ENCODE peak calls at places on chromosomes 7 and 10, in seven cellular contexts. J, C, E, L, Z, H and T are unnamed samples.

GRCh38 chr10:114174462-114175190 is 623 bp upstream of the CCDC186 start:
- DNase-seq in J (no peak), C (peak), E (peak), L (peak), Z (peak), H (no peak), T (no peak)

GRCh38 chr10:106765355-106765754 is 399.2 kb downstream of the SORCS1 start:
- DNase-seq in J (no peak), C (no peak), E (no peak), L (no peak), Z (no peak), H (no peak), T (no peak)

GRCh38 chr10:72215611-72216549 is at the start of the genes ANAPC16 and ASCC1:
- DNase-seq in J (peak), C (peak), E (peak), L (peak), Z (peak), H (peak), T (peak)

GRCh38 chr10:77082601-77083252 is 554.9 kb downstream of the KCNMA1 start:
- DNase-seq in J (no peak), C (peak), E (no peak), L (no peak), Z (no peak), H (no peak), T (no peak)

GRCh38 chr7:13725591-13725990 is 263.9 kb downstream of the ETV1 start:
- DNase-seq in J (no peak), C (no peak), E (no peak), L (peak), Z (no peak), H (no peak), T (no peak)

GRCh38 chr10:21278491-21279216 is 246.8 kb downstream of the SKIDA1 start:
- DNase-seq in J (peak), C (peak), E (peak), L (peak), Z (peak), H (peak), T (peak)

GRCh38 chr10:33215154-33215553 is 119.3 kb downstream of the NRP1 start:
- DNase-seq in J (no peak), C (no peak), E (no peak), L (peak), Z (no peak), H (no peak), T (no peak)

GRCh38 chr10:69696073-69696731 is 66.2 kb downstream of the FAM241B start:
- DNase-seq in J (peak), C (peak), E (peak), L (peak), Z (no peak), H (no peak), T (no peak)

GRCh38 chr7:45457591-45457990 is 116.6 kb upstream of the ADCY1 start:
- DNase-seq in J (no peak), C (no peak), E (no peak), L (no peak), Z (no peak), H (no peak), T (no peak)

GRCh38 chr10:88781206-88781605 is 21.3 kb upstream of the LIPM start:
- DNase-seq in J (no peak), C (no peak), E (no peak), L (peak), Z (no peak), H (no peak), T (no peak)

GRCh38 chr10:91891285-91892001 is 17.8 kb downstream of the FGFBP3 start:
- DNase-seq in J (peak), C (no peak), E (no peak), L (peak), Z (no peak), H (no peak), T (no peak)

GRCh38 chr7:45157286-45157652 is 322 bp upstream of the RAMP3 start:
- DNase-seq in J (no peak), C (no peak), E (no peak), L (no peak), Z (no peak), H (no peak), T (no peak)

GRCh38 chr10:7033031-7033430 is 377.8 kb downstream of the SFMBT2 start:
- DNase-seq in J (no peak), C (no peak), E (no peak), L (no peak), Z (no peak), H (no peak), T (no peak)

GRCh38 chr7:148914208-148914777 is 30.2 kb upstream of the EZH2 start:
- DNase-seq in J (no peak), C (peak), E (no peak), L (peak), Z (peak), H (no peak), T (no peak)

GRCh38 chr7:123791001-123791400 is 42.2 kb upstream of the WASL start:
- DNase-seq in J (no peak), C (no peak), E (no peak), L (no peak), Z (no peak), H (no peak), T (no peak)

GRCh38 chr10:3424102-3424803 is 251.7 kb upstream of the PITRM1 start:
- DNase-seq in J (peak), C (peak), E (no peak), L (no peak), Z (no peak), H (peak), T (peak)

GRCh38 chr7:45697576-45698136 is 123.5 kb downstream of the ADCY1 start:
- DNase-seq in J (no peak), C (no peak), E (no peak), L (peak), Z (no peak), H (no peak), T (peak)

GRCh38 chr7:47153571-47153970 is 428.3 kb downstream of the TNS3 start:
- DNase-seq in J (no peak), C (peak), E (no peak), L (no peak), Z (no peak), H (no peak), T (no peak)

GRCh38 chr10:85614566-85614965 is 752.0 kb downstream of the GRID1 start:
- DNase-seq in J (no peak), C (no peak), E (no peak), L (no peak), Z (no peak), H (no peak), T (no peak)

GRCh38 chr10:132219486-132219885 is 32.7 kb downstream of the DPYSL4 start:
- DNase-seq in J (no peak), C (no peak), E (no peak), L (no peak), Z (no peak), H (no peak), T (no peak)

GRCh38 chr10:77051837-77052236 is 585.8 kb downstream of the KCNMA1 start:
- DNase-seq in J (no peak), C (no peak), E (no peak), L (peak), Z (no peak), H (no peak), T (no peak)

GRCh38 chr10:4851846-4852245 is 25.8 kb downstream of the AKR1E2 start:
- DNase-seq in J (no peak), C (peak), E (no peak), L (no peak), Z (no peak), H (no peak), T (no peak)

GRCh38 chr10:79102056-79102874 is 33.5 kb downstream of the ZMIZ1 start:
- DNase-seq in J (peak), C (no peak), E (no peak), L (peak), Z (no peak), H (peak), T (peak)

GRCh38 chr7:39688611-39689485 is 65.5 kb downstream of the RALA start:
- DNase-seq in J (peak), C (peak), E (no peak), L (peak), Z (no peak), H (no peak), T (no peak)

GRCh38 chr7:408651-409343 is 110.8 kb downstream of the PDGFA start:
- DNase-seq in J (no peak), C (no peak), E (no peak), L (no peak), Z (no peak), H (peak), T (no peak)

GRCh38 chr10:46546591-46547330 is 9.7 kb downstream of the GPRIN2 start:
- DNase-seq in J (no peak), C (peak), E (no peak), L (no peak), Z (no peak), H (peak), T (peak)